ENCODE peak calls at places on chromosomes 16 and 17, in nine cellular contexts. L is ascending aorta, I is left ventricle myocardium inferior, F is mucosa of descending colon, E is GM12878, B is endodermal cell, P is PC-3, O is A549, R is Peyer's patch. K is an unnamed sample. For H3K4me1, the result is how much of the 10 kb centered on the place peaks cover.

GRCh38 chr16:56401482-56401881 is 23.9 kb downstream of the AMFR start:
- DNase-seq in L (no peak), I (no peak), F (no peak), E (no peak), B (peak), P (peak), O (peak), R (no peak), K (no peak)

GRCh38 chr17:65783845-65784334 is 222.4 kb upstream of the AXIN2 start:
- DNase-seq in L (no peak), I (no peak), F (peak), E (no peak), B (no peak), P (peak), O (peak), R (no peak), K (no peak)

GRCh38 chr16:53055603-53056527 is 1.1 kb downstream of the CHD9 start:
- DNase-seq in L (no peak), I (no peak), F (peak), E (no peak), B (peak), P (peak), O (peak), R (peak), K (no peak)

GRCh38 chr16:85027349-85027967 is at the start of gene KIAA0513:
- DNase-seq in L (peak), I (peak), F (peak), E (peak), B (peak), P (peak), O (peak), R (peak), K (peak)

GRCh38 chr17:63954402-63955063 is 18.2 kb downstream of the SCN4A start:
- DNase-seq in L (no peak), I (no peak), F (no peak), E (no peak), B (no peak), P (no peak), O (no peak), R (peak), K (no peak)

GRCh38 chr17:40301315-40301714 is 7.7 kb upstream of the RARA start:
- DNase-seq in L (no peak), I (no peak), F (peak), E (no peak), B (peak), P (peak), O (no peak), R (no peak), K (no peak)

GRCh38 chr17:30472238-30472890 is 4.8 kb upstream of the GOSR1 start:
- DNase-seq in L (no peak), I (no peak), F (no peak), E (no peak), B (no peak), P (no peak), O (no peak), R (no peak), K (no peak)

GRCh38 chr16:62190426-62190825 is 154.2 kb upstream of the CDH8 start:
- DNase-seq in L (no peak), I (no peak), F (no peak), E (no peak), B (no peak), P (peak), O (no peak), R (no peak), K (no peak)

GRCh38 chr17:58306131-58306951 is 22.3 kb downstream of the TSPOAP1 start:
- DNase-seq in L (no peak), I (no peak), F (no peak), E (no peak), B (no peak), P (no peak), O (no peak), R (peak), K (no peak)

GRCh38 chr16:86854895-86855294 is 276.5 kb downstream of the FOXL1 start:
- DNase-seq in L (no peak), I (no peak), F (no peak), E (no peak), B (no peak), P (peak), O (peak), R (no peak), K (no peak)

GRCh38 chr17:40311575-40311974 is 2.6 kb downstream of the RARA start:
- DNase-seq in L (no peak), I (peak), F (no peak), E (no peak), B (no peak), P (peak), O (no peak), R (no peak), K (peak)

GRCh38 chr16:48024042-48024441 is 131.8 kb downstream of the ABCC12 start:
- DNase-seq in L (no peak), I (no peak), F (no peak), E (no peak), B (no peak), P (no peak), O (no peak), R (no peak), K (no peak)

GRCh38 chr17:72359811-72360210 is 239.0 kb downstream of the SOX9 start:
- DNase-seq in L (no peak), I (no peak), F (no peak), E (no peak), B (no peak), P (peak), O (no peak), R (no peak), K (no peak)

DNA sequence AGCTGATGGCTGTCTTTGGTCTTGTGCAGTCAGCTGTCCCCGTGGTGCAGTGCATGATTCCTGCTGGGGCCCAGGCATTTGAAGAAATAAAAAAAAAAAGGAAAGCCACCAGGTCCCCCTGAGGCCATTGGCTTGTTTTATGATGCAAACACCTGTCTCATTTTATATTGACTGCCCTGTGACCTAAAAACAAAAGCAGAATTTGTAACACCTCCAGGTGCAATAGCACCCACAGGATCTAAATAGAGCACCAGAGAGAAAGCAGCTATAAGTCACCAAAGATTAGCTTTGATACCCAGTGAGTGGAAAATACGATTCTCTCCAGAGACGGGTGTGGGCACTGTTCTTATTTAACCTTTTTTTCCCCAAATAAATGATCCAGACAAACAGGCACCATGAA is 258.8 kb downstream of the HS3ST3B1 start:
- DNase-seq in L (no peak), I (no peak), F (no peak), E (no peak), B (no peak), P (no peak), O (no peak), R (no peak), K (no peak)
- H3K4me1 ChIP-seq in L (under half), I (under half), F (under half), E (under half), B (under half), P (under half), O (under half), R (under half), K (under half)

GRCh38 chr16:87984868-87985267 is 33.6 kb downstream of the BANP start:
- DNase-seq in L (no peak), I (no peak), F (no peak), E (no peak), B (no peak), P (no peak), O (no peak), R (no peak), K (no peak)

GRCh38 chr16:87979352-87979751 is 28.1 kb downstream of the BANP start:
- DNase-seq in L (no peak), I (no peak), F (no peak), E (no peak), B (peak), P (no peak), O (no peak), R (no peak), K (no peak)

GRCh38 chr16:87978127-87978526 is 26.9 kb downstream of the BANP start:
- DNase-seq in L (no peak), I (no peak), F (no peak), E (no peak), B (no peak), P (no peak), O (no peak), R (no peak), K (no peak)

DNA sequence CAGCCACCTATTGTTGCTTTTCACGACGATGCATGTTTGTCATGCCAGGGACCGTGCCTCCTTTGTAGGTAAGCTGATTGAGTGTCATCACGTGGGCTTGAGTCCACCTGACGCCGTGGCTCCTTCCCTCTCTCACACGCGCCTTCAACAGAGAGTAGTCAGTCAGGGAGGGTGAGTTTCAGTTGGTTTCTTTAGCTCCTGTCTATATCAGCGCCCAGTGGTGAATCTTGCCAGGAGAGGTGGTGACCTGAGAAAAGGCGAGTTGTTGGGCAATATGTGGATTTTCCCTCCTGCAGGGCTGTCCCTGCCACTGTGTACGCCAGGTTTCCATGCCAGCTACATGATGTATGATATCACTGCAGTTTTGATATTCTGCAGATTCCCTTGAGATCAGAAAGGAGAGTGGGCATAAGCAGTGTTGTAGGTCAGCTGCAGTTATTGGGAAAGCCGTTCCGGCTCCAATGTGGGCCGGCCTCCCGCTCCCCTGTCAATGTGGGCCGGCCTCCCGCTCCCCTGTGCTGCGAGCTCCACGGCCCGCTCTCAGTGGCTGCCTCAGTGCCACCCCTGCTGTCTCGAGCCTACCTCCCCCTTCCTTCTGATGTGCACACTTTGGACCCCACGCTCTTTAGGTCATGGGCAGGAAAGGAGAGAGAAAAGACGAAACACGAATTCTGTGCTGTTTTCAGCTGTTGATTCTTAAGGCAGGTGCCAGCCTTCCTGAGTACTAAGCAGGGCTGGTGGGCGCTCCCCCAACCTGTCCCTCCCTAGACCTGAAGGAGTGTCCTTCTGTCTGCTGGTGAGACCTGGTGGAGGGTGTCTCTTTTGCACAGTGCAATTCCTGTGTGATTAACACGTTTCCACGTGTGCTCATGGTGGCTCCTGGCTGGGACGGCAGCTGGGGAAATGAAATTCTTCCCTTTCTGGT is 31.5 kb downstream of the BANP start:
- DNase-seq in L (no peak), I (no peak), F (no peak), E (no peak), B (no peak), P (no peak), O (no peak), R (no peak), K (no peak)
- TF ChIP-seq CTCF in L (no peak), I (no peak), F (no peak), E (no peak), B (no peak), P (no peak), O (no peak), R (no peak), K (no peak)

GRCh38 chr16:16071631-16072244 is 122.3 kb downstream of the ABCC1 start:
- DNase-seq in L (no peak), I (peak), F (no peak), E (no peak), B (peak), P (no peak), O (no peak), R (no peak), K (no peak)

GRCh38 chr16:16063685-16064084 is 114.3 kb downstream of the ABCC1 start:
- DNase-seq in L (no peak), I (no peak), F (no peak), E (no peak), B (no peak), P (no peak), O (no peak), R (no peak), K (no peak)

GRCh38 chr16:16064874-16065384 is 115.5 kb downstream of the ABCC1 start:
- DNase-seq in L (no peak), I (no peak), F (no peak), E (no peak), B (no peak), P (no peak), O (no peak), R (no peak), K (no peak)

GRCh38 chr16:16062023-16062932 is 112.9 kb downstream of the ABCC1 start:
- DNase-seq in L (no peak), I (peak), F (peak), E (no peak), B (peak), P (no peak), O (no peak), R (peak), K (no peak)

GRCh38 chr16:16067127-16067526 is 117.7 kb downstream of the ABCC1 start:
- DNase-seq in L (no peak), I (no peak), F (no peak), E (no peak), B (no peak), P (no peak), O (no peak), R (no peak), K (no peak)
- H3K4me1 ChIP-seq in L (under half), I (under half), F (under half), E (under half), B (under half), P (under half), O (under half), R (under half), K (under half)

DNA sequence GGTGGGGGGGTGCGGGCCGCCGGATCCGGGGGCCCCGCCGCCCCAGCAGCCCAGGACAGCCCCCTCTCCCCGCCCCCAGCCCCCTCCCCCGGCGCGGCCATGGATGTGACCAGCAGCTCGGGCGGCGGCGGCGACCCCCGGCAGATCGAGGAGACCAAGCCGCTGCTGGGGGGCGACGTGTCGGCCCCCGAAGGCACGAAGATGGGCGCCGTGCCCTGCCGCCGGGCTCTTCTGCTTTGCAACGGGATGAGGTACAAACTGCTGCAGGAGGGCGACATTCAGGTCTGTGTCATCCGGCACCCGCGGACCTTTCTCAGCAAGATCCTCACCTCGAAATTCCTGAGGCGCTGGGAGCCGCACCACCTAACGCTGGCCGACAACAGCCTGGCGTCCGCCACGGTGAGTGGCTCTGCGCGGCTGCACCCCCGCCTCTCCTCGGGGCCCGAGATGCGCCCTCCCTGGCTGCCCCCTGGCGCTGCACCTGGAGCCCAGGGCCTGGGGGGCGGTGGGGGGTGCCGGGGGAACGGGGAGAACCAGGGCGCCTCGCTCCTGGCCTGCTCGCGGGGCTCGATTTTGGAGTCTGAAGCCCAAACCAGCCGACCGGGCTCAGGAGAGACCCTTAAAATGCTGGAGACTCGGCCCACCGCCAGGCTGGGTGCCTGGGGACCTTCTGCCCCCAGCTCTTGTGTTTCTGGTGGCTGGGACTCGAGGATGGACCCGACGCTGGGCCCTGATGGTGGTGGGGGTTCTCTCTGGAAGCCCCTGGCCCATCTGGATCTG is 725 bp downstream of the CMIP start:
- DNase-seq in L (no peak), I (no peak), F (peak), E (no peak), B (peak), P (no peak), O (peak), R (peak), K (peak)
- TF ChIP-seq CTCF in L (no peak), I (peak), F (no peak), E (peak), B (peak), P (no peak), O (peak), R (peak), K (peak)

K was measured in upper lobe of right lung.